ENCODE peak calls at places on chromosomes 2 and 18, in five cellular contexts. Y is body of pancreas, K is cardiac muscle cell, P is GM06990, A is astrocyte. O is an unnamed sample.

GRCh38 chr2:127025357-127026062 is 81.4 kb downstream of the BIN1 start:
- DNase-seq in Y (peak; percentile 75), K (peak; percentile 94), P (peak; percentile 53), A (peak; percentile 94), O (peak; percentile 51)

GRCh38 chr2:176561706-176562105 is 292.5 kb downstream of the MTX2 start:
- DNase-seq in Y (no peak), K (peak; percentile 34), P (no peak), A (peak; percentile 93), O (no peak)

GRCh38 chr2:192035731-192036442 is 158.8 kb downstream of the TMEFF2 start:
- DNase-seq in Y (no peak), K (peak; percentile 33), P (no peak), A (peak; percentile 38), O (no peak)

GRCh38 chr2:45688479-45689298 is 37.2 kb downstream of the PRKCE start:
- DNase-seq in Y (no peak), K (no peak), P (no peak), A (peak; percentile 68), O (no peak)

GRCh38 chr18:59783138-59783537 is 85.9 kb upstream of the CCBE1 start:
- DNase-seq in Y (peak; percentile 6), K (peak; percentile 84), P (peak; percentile 30), A (peak; percentile 40), O (peak; percentile 65)

GRCh38 chr2:191894681-191895147 is 47.8 kb upstream of the CAVIN2 start:
- DNase-seq in Y (no peak), K (peak; percentile 69), P (no peak), A (peak; percentile 89), O (no peak)

GRCh38 chr2:137969418-137969765 is 5.1 kb downstream of the HNMT start:
- DNase-seq in Y (peak; percentile 72), K (peak; percentile 96), P (no peak), A (peak; percentile 98), O (no peak)

GRCh38 chr2:149732001-149732685 is 144.6 kb upstream of the MMADHC start:
- DNase-seq in Y (no peak), K (no peak), P (no peak), A (peak; percentile 56), O (no peak)

GRCh38 chr2:158988501-158988900 is 20.1 kb downstream of the TANC1 start:
- DNase-seq in Y (no peak), K (no peak), P (no peak), A (no peak), O (no peak)

GRCh38 chr2:43293744-43294695 is 67.6 kb upstream of the ZFP36L2 start:
- DNase-seq in Y (peak; percentile 76), K (peak; percentile 98), P (peak; percentile 84), A (peak; percentile 99), O (peak; percentile 89)

GRCh38 chr18:13513481-13513880 is 212.9 kb downstream of the FAM210A start:
- DNase-seq in Y (no peak), K (no peak), P (no peak), A (no peak), O (no peak)

GRCh38 chr2:74554821-74555531 is 456 bp downstream of the DOK1 start:
- DNase-seq in Y (peak; percentile 49), K (peak; percentile 50), P (peak; percentile 76), A (no peak), O (peak; percentile 70)

GRCh38 chr2:144510206-144510991 is 9.5 kb downstream of the ZEB2 start:
- DNase-seq in Y (no peak), K (no peak), P (no peak), A (peak; percentile 92), O (no peak)

GRCh38 chr2:164617466-164617865 is 3.8 kb downstream of the GRB14 start:
- DNase-seq in Y (no peak), K (peak; percentile 8), P (no peak), A (peak; percentile 58), O (no peak)

GRCh38 chr2:139885921-139886498 is 1105.8 kb upstream of the NXPH2 start:
- DNase-seq in Y (no peak), K (no peak), P (no peak), A (no peak), O (no peak)

GRCh38 chr18:27750014-27750413 is 426.9 kb downstream of the CDH2 start:
- DNase-seq in Y (peak; percentile 32), K (peak; percentile 81), P (no peak), A (peak; percentile 86), O (peak; percentile 11)

GRCh38 chr2:202121532-202122166 is 48.6 kb downstream of the KIAA2012 start:
- DNase-seq in Y (peak; percentile 27), K (no peak), P (no peak), A (no peak), O (no peak)

GRCh38 chr18:39724652-39725051 is 2159.1 kb upstream of the CELF4 start:
- DNase-seq in Y (no peak), K (peak; percentile 7), P (no peak), A (peak; percentile 23), O (no peak)

GRCh38 chr2:191038241-191038725 is 24.3 kb upstream of the STAT1 start:
- DNase-seq in Y (no peak), K (peak; percentile 59), P (no peak), A (peak; percentile 68), O (no peak)

GRCh38 chr2:64888591-64889309 is 100.4 kb upstream of the SLC1A4 start:
- DNase-seq in Y (no peak), K (peak; percentile 76), P (no peak), A (peak; percentile 49), O (no peak)
- TF ChIP-seq CTCF in Y (no peak), K (peak; percentile 54), P (no peak), A (peak; percentile 53), O (no peak)

GRCh38 chr2:153163055-153163454 is 315.5 kb downstream of the RPRM start:
- DNase-seq in Y (peak; percentile 42), K (no peak), P (no peak), A (peak; percentile 2), O (peak; percentile 10)
- TF ChIP-seq CTCF in Y (peak; percentile 41), K (no peak), P (peak; percentile 56), A (peak; percentile 28), O (peak; percentile 53)

GRCh38 chr2:235740821-235741220 is 247.0 kb downstream of the AGAP1 start:
- DNase-seq in Y (no peak), K (no peak), P (no peak), A (no peak), O (no peak)
- TF ChIP-seq CTCF in Y (no peak), K (no peak), P (no peak), A (peak; percentile 10), O (no peak)

GRCh38 chr2:36359006-36359580 is 3.5 kb downstream of the CRIM1 start:
- DNase-seq in Y (no peak), K (no peak), P (no peak), A (no peak), O (no peak)
- TF ChIP-seq CTCF in Y (no peak), K (no peak), P (no peak), A (peak; percentile 14), O (peak; percentile 21)

GRCh38 chr18:61844726-61845125 is 48.1 kb downstream of the RNF152 start:
- DNase-seq in Y (no peak), K (no peak), P (no peak), A (no peak), O (no peak)
- TF ChIP-seq CTCF in Y (no peak), K (no peak), P (no peak), A (no peak), O (no peak)

GRCh38 chr2:37415128-37415817 is 70.8 kb downstream of the QPCT start:
- DNase-seq in Y (no peak), K (peak; percentile 36), P (no peak), A (no peak), O (no peak)
- TF ChIP-seq CTCF in Y (no peak), K (peak; percentile 20), P (no peak), A (peak; percentile 10), O (peak; percentile 51)